ENCODE peak calls at places on chromosomes 5 and 9, in seven cellular contexts. One of them, this sample, is unnamed.

GRCh38 chr5:174935854-174936474 is 211.6 kb downstream of the MSX2 start:
- DNase-seq in suprapubic skin: no peak
- DNase-seq in upper lobe of left lung: peak
- DNase-seq in HepG2: peak
- DNase-seq in K562: peak
- DNase-seq in stomach: peak
- DNase-seq in esophagus muscularis mucosa: no peak
- DNase-seq in this sample: peak

GRCh38 chr5:56467176-56467717 is 234.1 kb upstream of the ANKRD55 start:
- DNase-seq in K562: no peak
- DNase-seq in upper lobe of left lung: no peak
- DNase-seq in stomach: no peak
- DNase-seq in esophagus muscularis mucosa: no peak
- DNase-seq in HepG2: no peak
- DNase-seq in suprapubic skin: no peak
- DNase-seq in this sample: no peak

GRCh38 chr5:6632324-6632930 is 417 bp downstream of the NSUN2 start:
- DNase-seq in upper lobe of left lung: peak
- DNase-seq in K562: peak
- DNase-seq in esophagus muscularis mucosa: no peak
- DNase-seq in suprapubic skin: no peak
- DNase-seq in stomach: no peak
- DNase-seq in HepG2: peak
- DNase-seq in this sample: no peak

GRCh38 chr9:70452365-70452764 is 37.9 kb upstream of the KLF9 start:
- DNase-seq in upper lobe of left lung: no peak
- DNase-seq in stomach: no peak
- DNase-seq in HepG2: no peak
- DNase-seq in suprapubic skin: no peak
- DNase-seq in esophagus muscularis mucosa: no peak
- DNase-seq in K562: no peak
- DNase-seq in this sample: no peak

GRCh38 chr5:142680605-142681259 is 5.2 kb downstream of the FGF1 start:
- DNase-seq in HepG2: peak
- DNase-seq in K562: no peak
- DNase-seq in suprapubic skin: no peak
- DNase-seq in stomach: peak
- DNase-seq in upper lobe of left lung: peak
- DNase-seq in esophagus muscularis mucosa: no peak
- DNase-seq in this sample: peak

GRCh38 chr5:75078035-75078434 is 25.7 kb upstream of the GCNT4 start:
- DNase-seq in upper lobe of left lung: no peak
- DNase-seq in HepG2: no peak
- DNase-seq in stomach: no peak
- DNase-seq in suprapubic skin: no peak
- DNase-seq in K562: no peak
- DNase-seq in esophagus muscularis mucosa: no peak
- DNase-seq in this sample: no peak

GRCh38 chr9:35814106-35814840 is 569 bp downstream of the HINT2 start:
- DNase-seq in stomach: peak
- DNase-seq in esophagus muscularis mucosa: no peak
- DNase-seq in upper lobe of left lung: peak
- DNase-seq in suprapubic skin: peak
- DNase-seq in K562: peak
- DNase-seq in HepG2: peak
- DNase-seq in this sample: peak

GRCh38 chr5:131661931-131662330 is 26.9 kb upstream of the RAPGEF6 start:
- DNase-seq in K562: no peak
- DNase-seq in stomach: no peak
- DNase-seq in esophagus muscularis mucosa: no peak
- DNase-seq in HepG2: no peak
- DNase-seq in upper lobe of left lung: no peak
- DNase-seq in suprapubic skin: no peak
- DNase-seq in this sample: no peak

GRCh38 chr5:158435161-158435616 is 576.2 kb upstream of the CLINT1 start:
- DNase-seq in suprapubic skin: no peak
- DNase-seq in K562: no peak
- DNase-seq in upper lobe of left lung: no peak
- DNase-seq in esophagus muscularis mucosa: no peak
- DNase-seq in HepG2: no peak
- DNase-seq in stomach: no peak
- DNase-seq in this sample: no peak
- TF ChIP-seq POLR2AphosphoS5 in suprapubic skin: no peak
- TF ChIP-seq POLR2AphosphoS5 in K562: no peak
- TF ChIP-seq POLR2AphosphoS5 in upper lobe of left lung: no peak
- TF ChIP-seq POLR2AphosphoS5 in esophagus muscularis mucosa: no peak
- TF ChIP-seq POLR2AphosphoS5 in HepG2: no peak
- TF ChIP-seq POLR2AphosphoS5 in stomach: no peak
- TF ChIP-seq POLR2AphosphoS5 in this sample: no peak

GRCh38 chr5:19519448-19519847 is 468.6 kb downstream of the CDH18 start:
- DNase-seq in stomach: no peak
- DNase-seq in HepG2: no peak
- DNase-seq in esophagus muscularis mucosa: no peak
- DNase-seq in K562: no peak
- DNase-seq in suprapubic skin: no peak
- DNase-seq in upper lobe of left lung: no peak
- DNase-seq in this sample: no peak
- TF ChIP-seq EP300 in stomach: no peak
- TF ChIP-seq EP300 in HepG2: no peak
- TF ChIP-seq EP300 in esophagus muscularis mucosa: no peak
- TF ChIP-seq EP300 in K562: no peak
- TF ChIP-seq EP300 in suprapubic skin: no peak
- TF ChIP-seq EP300 in upper lobe of left lung: no peak
- TF ChIP-seq EP300 in this sample: no peak

GRCh38 chr9:90815183-90815943 is 13.7 kb downstream of the SYK start:
- DNase-seq in suprapubic skin: no peak
- DNase-seq in K562: peak
- DNase-seq in HepG2: no peak
- DNase-seq in esophagus muscularis mucosa: no peak
- DNase-seq in stomach: peak
- DNase-seq in upper lobe of left lung: peak
- DNase-seq in this sample: peak
- TF ChIP-seq POLR2AphosphoS5 in suprapubic skin: no peak
- TF ChIP-seq POLR2AphosphoS5 in K562: no peak
- TF ChIP-seq POLR2AphosphoS5 in HepG2: no peak
- TF ChIP-seq POLR2AphosphoS5 in esophagus muscularis mucosa: no peak
- TF ChIP-seq POLR2AphosphoS5 in stomach: no peak
- TF ChIP-seq POLR2AphosphoS5 in upper lobe of left lung: peak
- TF ChIP-seq POLR2AphosphoS5 in this sample: no peak

DNA sequence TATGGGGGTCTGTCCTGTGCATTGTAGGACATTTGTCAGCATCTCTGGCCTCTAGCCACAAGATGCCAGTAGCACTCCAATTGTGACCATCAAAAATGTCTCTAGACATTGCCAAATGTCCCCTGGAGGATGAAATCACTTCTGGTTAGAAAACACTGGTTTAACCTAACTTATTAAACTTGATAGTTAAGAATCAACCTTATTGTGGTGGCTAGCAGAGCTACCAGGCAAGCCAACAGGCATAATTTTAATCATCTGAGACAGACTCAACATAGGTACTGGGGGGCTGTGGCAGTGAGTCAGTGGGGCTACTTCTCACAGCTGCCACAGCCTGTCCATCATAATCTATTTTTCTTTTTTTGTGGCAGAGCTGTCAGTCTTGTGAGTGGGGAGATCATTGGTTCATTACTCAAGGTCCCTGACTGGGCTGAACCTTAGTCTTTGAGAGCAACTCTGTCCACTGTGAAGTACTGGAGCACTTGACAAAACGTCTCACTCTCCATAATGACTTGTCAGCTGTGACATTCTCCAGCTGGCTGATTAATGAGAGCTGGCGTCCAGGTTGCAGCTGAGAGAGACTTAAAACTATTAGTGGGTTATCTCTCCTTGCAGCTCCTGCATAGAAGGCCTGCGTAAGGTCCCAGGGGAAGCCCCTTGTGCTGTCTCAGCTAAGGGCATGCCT is 107.9 kb downstream of the DCP2 start:
- DNase-seq in suprapubic skin: no peak
- DNase-seq in upper lobe of left lung: no peak
- DNase-seq in esophagus muscularis mucosa: no peak
- DNase-seq in K562: peak
- DNase-seq in stomach: no peak
- DNase-seq in HepG2: no peak
- DNase-seq in this sample: no peak
- TF ChIP-seq EP300 in suprapubic skin: no peak
- TF ChIP-seq EP300 in upper lobe of left lung: no peak
- TF ChIP-seq EP300 in esophagus muscularis mucosa: no peak
- TF ChIP-seq EP300 in K562: peak
- TF ChIP-seq EP300 in stomach: no peak
- TF ChIP-seq EP300 in HepG2: no peak
- TF ChIP-seq EP300 in this sample: no peak

GRCh38 chr9:738209-738915 is 103.1 kb upstream of the DMRT1 start:
- DNase-seq in stomach: no peak
- DNase-seq in HepG2: no peak
- DNase-seq in suprapubic skin: no peak
- DNase-seq in upper lobe of left lung: peak
- DNase-seq in K562: no peak
- DNase-seq in esophagus muscularis mucosa: no peak
- DNase-seq in this sample: peak
- TF ChIP-seq POLR2AphosphoS5 in stomach: peak
- TF ChIP-seq POLR2AphosphoS5 in HepG2: no peak
- TF ChIP-seq POLR2AphosphoS5 in suprapubic skin: no peak
- TF ChIP-seq POLR2AphosphoS5 in upper lobe of left lung: peak
- TF ChIP-seq POLR2AphosphoS5 in K562: no peak
- TF ChIP-seq POLR2AphosphoS5 in esophagus muscularis mucosa: peak
- TF ChIP-seq POLR2AphosphoS5 in this sample: peak

GRCh38 chr5:180330810-180331646 is 22.1 kb downstream of the GFPT2 start:
- DNase-seq in upper lobe of left lung: peak
- DNase-seq in HepG2: peak
- DNase-seq in esophagus muscularis mucosa: peak
- DNase-seq in K562: peak
- DNase-seq in stomach: peak
- DNase-seq in suprapubic skin: peak
- DNase-seq in this sample: peak
- TF ChIP-seq EP300 in upper lobe of left lung: no peak
- TF ChIP-seq EP300 in HepG2: no peak
- TF ChIP-seq EP300 in esophagus muscularis mucosa: peak
- TF ChIP-seq EP300 in K562: no peak
- TF ChIP-seq EP300 in stomach: no peak
- TF ChIP-seq EP300 in suprapubic skin: no peak
- TF ChIP-seq EP300 in this sample: no peak

DNA sequence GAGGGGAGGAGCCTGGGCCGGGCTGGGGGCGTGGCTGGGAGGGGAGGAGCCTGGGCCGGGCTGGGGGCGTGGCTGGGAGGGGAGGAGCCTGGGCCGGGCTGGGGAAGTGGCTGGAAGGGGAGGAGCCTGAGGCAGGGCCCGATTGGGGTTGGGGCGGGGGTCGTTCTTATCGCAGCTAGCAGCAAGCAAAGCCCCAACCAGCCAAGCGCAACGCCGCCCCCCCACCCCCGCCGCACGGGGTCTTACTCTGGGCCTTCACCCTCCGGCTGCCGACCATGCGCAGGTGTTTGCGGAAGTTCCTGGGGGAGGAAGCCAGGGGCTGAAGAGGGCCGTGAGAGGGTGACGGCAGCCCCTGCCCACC is 5.0 kb downstream of the NSMF start:
- DNase-seq in stomach: peak
- DNase-seq in K562: peak
- DNase-seq in HepG2: no peak
- DNase-seq in esophagus muscularis mucosa: no peak
- DNase-seq in upper lobe of left lung: peak
- DNase-seq in suprapubic skin: no peak
- DNase-seq in this sample: peak
- TF ChIP-seq POLR2AphosphoS5 in stomach: no peak
- TF ChIP-seq POLR2AphosphoS5 in K562: no peak
- TF ChIP-seq POLR2AphosphoS5 in HepG2: no peak
- TF ChIP-seq POLR2AphosphoS5 in esophagus muscularis mucosa: no peak
- TF ChIP-seq POLR2AphosphoS5 in upper lobe of left lung: no peak
- TF ChIP-seq POLR2AphosphoS5 in suprapubic skin: no peak
- TF ChIP-seq POLR2AphosphoS5 in this sample: no peak

DNA sequence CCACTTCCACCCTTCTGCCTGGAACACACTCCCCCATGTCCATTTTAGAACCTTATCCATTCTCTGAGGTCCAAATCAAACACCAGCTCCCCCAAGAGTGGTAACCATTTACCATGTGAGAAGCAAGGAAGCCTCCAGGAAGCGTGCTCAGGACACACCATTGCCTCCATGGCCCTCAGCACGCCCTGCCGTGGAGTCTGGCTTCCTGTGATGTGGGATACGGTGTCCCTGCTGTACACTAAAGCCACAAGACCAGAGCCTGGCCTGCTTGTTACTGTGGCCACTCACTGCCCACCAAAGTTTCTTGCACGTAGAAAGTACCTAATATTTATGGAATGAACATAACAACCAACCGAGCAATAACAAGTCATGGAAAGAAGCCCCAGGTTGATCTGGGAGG is 151.7 kb downstream of the SEMA5A start:
- DNase-seq in K562: no peak
- DNase-seq in HepG2: no peak
- DNase-seq in upper lobe of left lung: no peak
- DNase-seq in stomach: no peak
- DNase-seq in suprapubic skin: no peak
- DNase-seq in esophagus muscularis mucosa: peak
- DNase-seq in this sample: no peak
- TF ChIP-seq EP300 in K562: no peak
- TF ChIP-seq EP300 in HepG2: no peak
- TF ChIP-seq EP300 in upper lobe of left lung: no peak
- TF ChIP-seq EP300 in stomach: no peak
- TF ChIP-seq EP300 in suprapubic skin: no peak
- TF ChIP-seq EP300 in esophagus muscularis mucosa: no peak
- TF ChIP-seq EP300 in this sample: no peak